ENCODE peak calls at places on chromosome 15, in five cellular contexts. N is ascending aorta; J is DND-41; L is stimulated activated CD4-positive, alpha-beta T cell treated with anti-CD3 and anti-CD28 coated beads, Interleukin-12 subunit alpha, Interleukin-12 subunit beta, amount 100 ng/mL, for 48 hours; I is cardiac fibroblast. G is an unnamed sample.

GRCh38 chr15:77863491-77864105 is 213.9 kb downstream of the TBC1D2B start:
- DNase-seq in N (no peak), J (no peak), L (no peak), I (no peak), G (no peak)

GRCh38 chr15:83698294-83698693 is 44.4 kb downstream of the ADAMTSL3 start:
- DNase-seq in N (no peak), J (no peak), L (no peak), I (peak; percentile 25), G (peak; percentile 83)

GRCh38 chr15:78174398-78174797 is 25.2 kb downstream of the IDH3A start:
- DNase-seq in N (no peak), J (peak; percentile 95), L (no peak), I (no peak), G (no peak)

GRCh38 chr15:69016021-69016595 is 1.6 kb downstream of the NOX5 start:
- DNase-seq in N (no peak), J (no peak), L (no peak), I (no peak), G (no peak)

GRCh38 chr15:83396071-83396470 is 51.1 kb upstream of the SH3GL3 start:
- DNase-seq in N (no peak), J (no peak), L (no peak), I (peak; percentile 24), G (no peak)

GRCh38 chr15:96367436-96368200 is 37.1 kb downstream of the NR2F2 start:
- DNase-seq in N (no peak), J (no peak), L (no peak), I (no peak), G (no peak)

GRCh38 chr15:46526726-46527110 is 891.9 kb downstream of the SQOR start:
- DNase-seq in N (no peak), J (no peak), L (no peak), I (no peak), G (no peak)

GRCh38 chr15:67133738-67134576 is 68.6 kb downstream of the SMAD3 start:
- DNase-seq in N (no peak), J (no peak), L (peak; percentile 33), I (peak; percentile 56), G (no peak)

GRCh38 chr15:50189630-50190029 is 7.6 kb downstream of the SLC27A2 start:
- DNase-seq in N (no peak), J (no peak), L (no peak), I (no peak), G (no peak)

GRCh38 chr15:101675015-101675414 is 22.8 kb upstream of the TM2D3 start:
- DNase-seq in N (no peak), J (no peak), L (no peak), I (peak; percentile 49), G (no peak)

GRCh38 chr15:28975766-28976179 is 90.0 kb downstream of the APBA2 start:
- DNase-seq in N (no peak), J (peak; percentile 56), L (peak; percentile 32), I (peak; percentile 62), G (peak; percentile 75)

GRCh38 chr15:71295242-71296031 is 180.2 kb downstream of the THSD4 start:
- DNase-seq in N (no peak), J (no peak), L (no peak), I (peak; percentile 89), G (peak; percentile 82)

GRCh38 chr15:60634815-60635214 is 155.9 kb upstream of the ICE2 start:
- DNase-seq in N (no peak), J (no peak), L (no peak), I (no peak), G (no peak)

GRCh38 chr15:31037731-31038477 is 46.5 kb upstream of the MTMR10 start:
- DNase-seq in N (no peak), J (no peak), L (no peak), I (no peak), G (no peak)

GRCh38 chr15:38885001-38885400 is 320.4 kb upstream of the RASGRP1 start:
- DNase-seq in N (no peak), J (no peak), L (no peak), I (peak; percentile 92), G (peak; percentile 83)

GRCh38 chr15:101376615-101377395 is 81.8 kb upstream of the SNRPA1 start:
- DNase-seq in N (no peak), J (no peak), L (no peak), I (no peak), G (no peak)

GRCh38 chr15:100026041-100026440 is 292.8 kb upstream of the LYSMD4 start:
- DNase-seq in N (no peak), J (no peak), L (no peak), I (no peak), G (no peak)

GRCh38 chr15:56468271-56468912 is 3.5 kb upstream of the MNS1 start:
- DNase-seq in N (no peak), J (peak; percentile 49), L (no peak), I (no peak), G (no peak)

GRCh38 chr15:41125063-41125669 is 9.1 kb upstream of the INO80 start:
- DNase-seq in N (no peak), J (no peak), L (no peak), I (no peak), G (no peak)

GRCh38 chr15:25701716-25702465 is 161.2 kb downstream of the ATP10A start:
- DNase-seq in N (no peak), J (no peak), L (no peak), I (no peak), G (peak; percentile 53)

GRCh38 chr15:97420116-97420515 is 540.4 kb upstream of the ARRDC4 start:
- DNase-seq in N (no peak), J (no peak), L (no peak), I (no peak), G (no peak)

GRCh38 chr15:29270169-29270955 is 740 bp upstream of the NSMCE3 start:
- DNase-seq in N (no peak), J (peak; percentile 8), L (no peak), I (peak; percentile 54), G (peak; percentile 12)

GRCh38 chr15:71203573-71204444 is 88.5 kb downstream of the THSD4 start:
- DNase-seq in N (no peak), J (no peak), L (no peak), I (no peak), G (no peak)

GRCh38 chr15:82999905-83000671 is 11.4 kb downstream of the C15orf40 start:
- DNase-seq in N (no peak), J (peak; percentile 20), L (no peak), I (peak; percentile 76), G (peak; percentile 11)

GRCh38 chr15:81336568-81336967 is 12.6 kb upstream of the STARD5 start:
- DNase-seq in N (no peak), J (peak; percentile 19), L (no peak), I (peak; percentile 58), G (no peak)

GRCh38 chr15:57555270-57555669 is 36.4 kb upstream of the MYZAP start:
- DNase-seq in N (no peak), J (no peak), L (no peak), I (no peak), G (peak; percentile 86)

GRCh38 chr15:33395376-33395775 is 84.6 kb downstream of the RYR3 start:
- DNase-seq in N (no peak), J (no peak), L (no peak), I (no peak), G (no peak)